ENCODE peak calls at places on chromosomes 16 and 17, in ten cellular contexts. F, L, K, N, I, M, C, O, Z and G are unnamed samples.

GRCh38 chr17:52470553-52470952 is 312.0 kb upstream of the CA10 start:
- DNase-seq in F (no peak), O (no peak), I (no peak), M (no peak), C (no peak), Z (no peak), L (no peak), N (no peak), K (no peak), G (no peak)

GRCh38 chr17:50588391-50589111 is 28.0 kb downstream of the CACNA1G start:
- DNase-seq in F (no peak), M (no peak), K (no peak), N (no peak), O (no peak), Z (no peak), L (no peak), I (no peak), C (no peak), G (no peak)

GRCh38 chr17:81805707-81806460 is 1.9 kb downstream of the GCGR start:
- DNase-seq in I (no peak), F (no peak), C (no peak), K (no peak), Z (no peak), N (no peak), L (no peak), O (no peak), M (no peak), G (no peak)

GRCh38 chr17:76740329-76741118 is 2.6 kb downstream of the MFSD11 start:
- DNase-seq in K (no peak), Z (no peak), C (no peak), F (no peak), O (no peak), N (no peak), M (no peak), I (no peak), L (no peak), G (no peak)

GRCh38 chr17:58329808-58330543 is 1.4 kb upstream of the TSPOAP1 start:
- DNase-seq in M (peak; percentile 95), L (no peak), N (no peak), F (no peak), O (no peak), Z (no peak), K (no peak), I (no peak), C (no peak), G (no peak)

GRCh38 chr17:2551928-2552327 is 40.2 kb upstream of the METTL16 start:
- DNase-seq in L (no peak), I (no peak), F (no peak), N (peak; percentile 14), K (peak; percentile 95), M (no peak), O (no peak), C (no peak), Z (no peak), G (no peak)

GRCh38 chr17:50062323-50063243 is 6.7 kb downstream of the ITGA3 start:
- DNase-seq in N (no peak), C (no peak), Z (no peak), K (no peak), L (no peak), M (no peak), I (no peak), O (no peak), F (peak; percentile 87), G (no peak)

GRCh38 chr16:14013571-14014283 is 57.4 kb upstream of the MRTFB start:
- DNase-seq in N (no peak), O (no peak), Z (no peak), M (no peak), L (no peak), K (no peak), F (no peak), C (no peak), I (no peak), G (no peak)

GRCh38 chr17:7830616-7831015 is 3.4 kb upstream of the KDM6B start:
- DNase-seq in I (no peak), O (no peak), M (no peak), N (no peak), K (no peak), L (no peak), C (no peak), F (no peak), Z (no peak), G (no peak)